ENCODE peak calls at places on chromosomes 3 and 15, in ten cellular contexts. X is HTR-8/SVneo; P is stimulated activated CD8-positive, alpha-beta memory T cell treated with anti-CD3 and anti-CD28 coated beads, Interleukin-7, amount 100 ng/mL, for 24 hours; F is ELR; Z is ELF-1; L is mucosa of descending colon; D is GM23248; R is RCC 7860; Y is cardiac muscle cell; G is T1000. V is an unnamed sample.

GRCh38 chr3:116445291-116445841 is at the start of gene LSAMP:
- DNase-seq in F (no peak), R (no peak), X (no peak), Z (peak), Y (peak), G (no peak), L (no peak), D (peak), P (no peak), V (no peak)

GRCh38 chr15:34364041-34364440 is 3.0 kb downstream of the LPCAT4 start:
- DNase-seq in Z (no peak), P (no peak), X (no peak), G (no peak), L (no peak), F (no peak), Y (no peak), D (no peak), R (no peak), V (peak)

GRCh38 chr3:73633916-73634344 is 9.2 kb upstream of the PDZRN3 start:
- DNase-seq in F (no peak), Z (no peak), X (no peak), R (no peak), G (no peak), D (no peak), P (no peak), Y (peak), L (no peak), V (no peak)

GRCh38 chr3:164096352-164096751 is 981.9 kb downstream of the SI start:
- DNase-seq in Z (no peak), D (no peak), G (no peak), X (no peak), L (no peak), F (no peak), R (no peak), Y (no peak), P (no peak), V (no peak)

GRCh38 chr3:188156051-188156450 is 2.1 kb downstream of the LPP start:
- DNase-seq in F (no peak), P (no peak), G (no peak), D (no peak), Z (peak), Y (no peak), X (no peak), R (no peak), L (no peak), V (no peak)

GRCh38 chr3:62758296-62759066 is 116.7 kb downstream of the CADPS start:
- DNase-seq in F (no peak), R (no peak), Z (no peak), Y (no peak), L (no peak), D (no peak), G (no peak), P (no peak), X (no peak), V (no peak)

GRCh38 chr15:98455899-98456298 is 192.4 kb upstream of the IGF1R start:
- DNase-seq in P (no peak), Z (no peak), R (no peak), F (no peak), D (peak), L (no peak), X (no peak), Y (no peak), G (no peak), V (no peak)

GRCh38 chr3:175149675-175150074 is 290.5 kb downstream of the NAALADL2 start:
- DNase-seq in Z (no peak), R (no peak), P (no peak), G (no peak), Y (no peak), F (no peak), X (no peak), L (peak), D (no peak), V (no peak)

GRCh38 chr3:112770026-112770626 is 76.5 kb downstream of the CD200R1L start:
- DNase-seq in P (peak), D (peak), G (peak), X (no peak), Z (peak), L (no peak), Y (peak), F (peak), R (no peak), V (no peak)

GRCh38 chr15:70541511-70541910 is 221.8 kb downstream of the UACA start:
- DNase-seq in Z (peak), G (no peak), X (no peak), F (no peak), L (no peak), Y (no peak), R (no peak), D (no peak), P (no peak), V (peak)

GRCh38 chr3:120855665-120856437 is 52.2 kb upstream of the STXBP5L start:
- DNase-seq in G (peak), R (no peak), F (peak), X (peak), L (peak), Z (peak), P (no peak), D (peak), Y (peak), V (no peak)

GRCh38 chr3:76436895-76437294 is 603.0 kb upstream of the ROBO2 start:
- DNase-seq in F (peak), D (peak), R (no peak), G (no peak), Y (no peak), X (no peak), P (no peak), Z (no peak), L (no peak), V (no peak)

GRCh38 chr3:4994823-4995499 is 15.7 kb downstream of the BHLHE40 start:
- DNase-seq in Z (peak), L (no peak), X (no peak), P (no peak), F (peak), G (peak), R (peak), D (peak), Y (peak), V (no peak)

GRCh38 chr3:182436547-182436946 is 356.8 kb upstream of the ATP11B start:
- DNase-seq in X (no peak), Y (no peak), F (no peak), Z (no peak), P (no peak), R (no peak), D (no peak), G (no peak), L (no peak), V (no peak)

GRCh38 chr15:26772588-26773484 is at the start of gene GABRB3:
- DNase-seq in Z (no peak), P (no peak), F (no peak), L (peak), Y (peak), R (no peak), D (peak), G (no peak), X (no peak), V (no peak)

GRCh38 chr3:144801890-144802289 is 830.3 kb downstream of the DIPK2A start:
- DNase-seq in G (no peak), L (no peak), P (no peak), R (no peak), Y (no peak), F (no peak), X (no peak), Z (no peak), D (no peak), V (no peak)

GRCh38 chr3:102099913-102100312 is 250.6 kb downstream of the NFKBIZ start:
- DNase-seq in D (no peak), Y (no peak), G (no peak), X (no peak), L (no peak), F (no peak), R (no peak), Z (no peak), P (no peak), V (no peak)

GRCh38 chr3:10281951-10282350 is 10.8 kb downstream of the GHRL start:
- DNase-seq in X (no peak), L (no peak), Y (peak), P (no peak), G (no peak), R (no peak), F (no peak), D (peak), Z (no peak), V (no peak)

GRCh38 chr3:195811756-195812155 is at the start of gene MUC4:
- DNase-seq in Y (no peak), X (no peak), Z (peak), D (no peak), P (no peak), L (peak), F (no peak), G (no peak), R (no peak), V (no peak)

GRCh38 chr3:98920166-98920565 is 18.7 kb upstream of the DCBLD2 start:
- DNase-seq in L (no peak), P (no peak), D (no peak), G (no peak), Z (no peak), R (no peak), X (no peak), F (no peak), Y (no peak), V (no peak)

GRCh38 chr3:122030381-122031122 is 8.5 kb upstream of the ILDR1 start:
- DNase-seq in Y (peak), Z (no peak), F (peak), L (no peak), D (peak), G (no peak), R (no peak), X (no peak), P (no peak), V (no peak)

GRCh38 chr3:148707596-148708386 is 10.1 kb downstream of the AGTR1 start:
- DNase-seq in G (no peak), R (no peak), D (peak), X (no peak), P (no peak), L (no peak), F (peak), Z (no peak), Y (peak), V (no peak)

GRCh38 chr3:78993375-78993774 is 774.4 kb downstream of the ROBO1 start:
- DNase-seq in L (no peak), D (no peak), G (no peak), F (no peak), P (no peak), Y (no peak), X (no peak), R (no peak), Z (no peak), V (no peak)

GRCh38 chr3:126491221-126492013 is 15.7 kb upstream of the ZXDC start:
- DNase-seq in F (no peak), P (no peak), Y (no peak), Z (no peak), D (no peak), X (no peak), R (no peak), G (no peak), L (no peak), V (no peak)

GRCh38 chr3:23762214-23763039 is 43.3 kb upstream of the UBE2E1 start:
- DNase-seq in X (no peak), Y (no peak), Z (no peak), D (peak), R (no peak), G (no peak), F (no peak), P (no peak), L (no peak), V (no peak)

GRCh38 chr3:172112348-172113123 is 73.2 kb downstream of the FNDC3B start:
- DNase-seq in G (no peak), D (no peak), R (no peak), Y (no peak), X (no peak), P (no peak), Z (no peak), F (no peak), L (no peak), V (no peak)

GRCh38 chr3:47022540-47023161 is 43.2 kb downstream of the NBEAL2 start:
- DNase-seq in G (no peak), F (no peak), X (no peak), P (no peak), Y (peak), D (peak), L (no peak), R (no peak), Z (no peak), V (no peak)

V was measured in mesenteric fat pad.